ENCODE peak calls at places on chromosomes 11 and 22, in four cellular contexts. One of them, this sample, is unnamed.

GRCh38 chr11:69949327-69949726 is 128.8 kb upstream of the ANO1 start:
- DNase-seq in IMR-90: peak; percentile 95
- DNase-seq in GM23248: peak; percentile 92
- DNase-seq in left ventricle myocardium inferior: peak; percentile 15
- DNase-seq in this sample: peak; percentile 56

GRCh38 chr11:72069787-72070251 is 10.5 kb downstream of the NUMA1 start:
- DNase-seq in GM23248: peak; percentile 97
- DNase-seq in left ventricle myocardium inferior: peak; percentile 79
- DNase-seq in IMR-90: peak; percentile 84
- DNase-seq in this sample: peak; percentile 88

GRCh38 chr11:107916671-107917241 is 11.5 kb upstream of the RAB39A start:
- DNase-seq in left ventricle myocardium inferior: no peak
- DNase-seq in IMR-90: no peak
- DNase-seq in GM23248: peak; percentile 40
- DNase-seq in this sample: peak; percentile 8

GRCh38 chr22:21697021-21697771 is 31.4 kb downstream of the PPIL2 start:
- DNase-seq in left ventricle myocardium inferior: no peak
- DNase-seq in IMR-90: no peak
- DNase-seq in GM23248: no peak
- DNase-seq in this sample: no peak

GRCh38 chr11:78140392-78141077 is 1.1 kb upstream of the ALG8 start:
- DNase-seq in left ventricle myocardium inferior: no peak
- DNase-seq in GM23248: peak; percentile 28
- DNase-seq in IMR-90: no peak
- DNase-seq in this sample: no peak

GRCh38 chr11:74453373-74453975 is 13.9 kb downstream of the KCNE3 start:
- DNase-seq in IMR-90: peak; percentile 63
- DNase-seq in left ventricle myocardium inferior: peak; percentile 57
- DNase-seq in GM23248: peak; percentile 74
- DNase-seq in this sample: peak; percentile 48

GRCh38 chr22:38798496-38798895 is 4.6 kb upstream of the DNAL4 start:
- DNase-seq in IMR-90: no peak
- DNase-seq in GM23248: no peak
- DNase-seq in left ventricle myocardium inferior: no peak
- DNase-seq in this sample: no peak

GRCh38 chr11:27250867-27251266 is 112.1 kb downstream of the CCDC34 start:
- DNase-seq in left ventricle myocardium inferior: no peak
- DNase-seq in IMR-90: no peak
- DNase-seq in GM23248: no peak
- DNase-seq in this sample: no peak

GRCh38 chr22:27207907-27208306 is 550.5 kb downstream of the MIAT start:
- DNase-seq in IMR-90: peak; percentile 39
- DNase-seq in GM23248: peak; percentile 94
- DNase-seq in left ventricle myocardium inferior: no peak
- DNase-seq in this sample: no peak

GRCh38 chr11:35322321-35322979 is 96.9 kb downstream of the SLC1A2 start:
- DNase-seq in GM23248: no peak
- DNase-seq in IMR-90: no peak
- DNase-seq in left ventricle myocardium inferior: no peak
- DNase-seq in this sample: no peak

GRCh38 chr11:65102142-65103095 is 6.4 kb downstream of the VPS51 start:
- DNase-seq in left ventricle myocardium inferior: no peak
- DNase-seq in GM23248: no peak
- DNase-seq in IMR-90: peak; percentile 52
- DNase-seq in this sample: peak; percentile 33

GRCh38 chr22:26893034-26893710 is 235.8 kb downstream of the MIAT start:
- DNase-seq in IMR-90: no peak
- DNase-seq in left ventricle myocardium inferior: no peak
- DNase-seq in GM23248: peak; percentile 45
- DNase-seq in this sample: no peak

GRCh38 chr22:30474683-30475424 is 3.0 kb upstream of the SEC14L3 start:
- DNase-seq in GM23248: no peak
- DNase-seq in left ventricle myocardium inferior: no peak
- DNase-seq in IMR-90: no peak
- DNase-seq in this sample: no peak

GRCh38 chr22:45975266-45976161 is 1.4 kb downstream of the WNT7B start:
- DNase-seq in IMR-90: no peak
- DNase-seq in GM23248: no peak
- DNase-seq in left ventricle myocardium inferior: no peak
- DNase-seq in this sample: no peak

GRCh38 chr22:25068701-25069100 is 116.2 kb downstream of the KIAA1671 start:
- DNase-seq in GM23248: no peak
- DNase-seq in left ventricle myocardium inferior: no peak
- DNase-seq in IMR-90: no peak
- DNase-seq in this sample: no peak

GRCh38 chr11:77287136-77287535 is 14.3 kb downstream of the GDPD4 start:
- DNase-seq in IMR-90: peak; percentile 26
- DNase-seq in GM23248: peak; percentile 30
- DNase-seq in left ventricle myocardium inferior: no peak
- DNase-seq in this sample: no peak

GRCh38 chr11:72683782-72684200 is 9.6 kb upstream of the PDE2A start:
- DNase-seq in IMR-90: peak; percentile 19
- DNase-seq in GM23248: peak; percentile 51
- DNase-seq in left ventricle myocardium inferior: peak; percentile 62
- DNase-seq in this sample: no peak

GRCh38 chr22:24867327-24868022 is 61.5 kb downstream of the SGSM1 start:
- DNase-seq in GM23248: no peak
- DNase-seq in IMR-90: no peak
- DNase-seq in left ventricle myocardium inferior: no peak
- DNase-seq in this sample: no peak

GRCh38 chr11:99419991-99420390 is 399.2 kb downstream of the CNTN5 start:
- DNase-seq in IMR-90: no peak
- DNase-seq in left ventricle myocardium inferior: no peak
- DNase-seq in GM23248: no peak
- DNase-seq in this sample: peak; percentile 24

GRCh38 chr11:14539867-14540475 is 19.8 kb upstream of the PSMA1 start:
- DNase-seq in IMR-90: no peak
- DNase-seq in GM23248: no peak
- DNase-seq in left ventricle myocardium inferior: no peak
- DNase-seq in this sample: peak; percentile 32

GRCh38 chr11:42770444-42771065 is 541.2 kb upstream of the API5 start:
- DNase-seq in IMR-90: no peak
- DNase-seq in GM23248: peak; percentile 43
- DNase-seq in left ventricle myocardium inferior: no peak
- DNase-seq in this sample: peak; percentile 3

GRCh38 chr11:72821221-72821919 is 7.2 kb downstream of the ATG16L2 start:
- DNase-seq in GM23248: no peak
- DNase-seq in IMR-90: no peak
- DNase-seq in left ventricle myocardium inferior: no peak
- DNase-seq in this sample: no peak

GRCh38 chr11:1372660-1373059 is 17.1 kb upstream of the BRSK2 start:
- DNase-seq in IMR-90: no peak
- DNase-seq in GM23248: no peak
- DNase-seq in left ventricle myocardium inferior: no peak
- DNase-seq in this sample: no peak

GRCh38 chr22:41022470-41023298 is 69.7 kb upstream of the EP300 start:
- DNase-seq in left ventricle myocardium inferior: peak; percentile 93
- DNase-seq in IMR-90: peak; percentile 76
- DNase-seq in GM23248: peak; percentile 93
- DNase-seq in this sample: peak; percentile 75

GRCh38 chr11:14443642-14444041 is 56.0 kb downstream of the COPB1 start:
- DNase-seq in IMR-90: peak; percentile 57
- DNase-seq in left ventricle myocardium inferior: no peak
- DNase-seq in GM23248: peak; percentile 57
- DNase-seq in this sample: peak; percentile 49

GRCh38 chr22:46515208-46516111 is 22.0 kb downstream of the CELSR1 start:
- DNase-seq in left ventricle myocardium inferior: no peak
- DNase-seq in GM23248: peak; percentile 55
- DNase-seq in IMR-90: peak; percentile 45
- DNase-seq in this sample: no peak

GRCh38 chr22:30327864-30328345 is 1.2 kb upstream of the TBC1D10A start:
- DNase-seq in left ventricle myocardium inferior: no peak
- DNase-seq in GM23248: peak; percentile 25
- DNase-seq in IMR-90: no peak
- DNase-seq in this sample: no peak

GRCh38 chr11:32893947-32894827 is 1.6 kb downstream of the QSER1 start:
- DNase-seq in left ventricle myocardium inferior: no peak
- DNase-seq in IMR-90: peak; percentile 82
- DNase-seq in GM23248: peak; percentile 89
- DNase-seq in this sample: peak; percentile 93

GRCh38 chr11:77170107-77170506 is 42.1 kb downstream of the MYO7A start:
- DNase-seq in left ventricle myocardium inferior: no peak
- DNase-seq in IMR-90: no peak
- DNase-seq in GM23248: no peak
- DNase-seq in this sample: no peak

GRCh38 chr11:3020011-3020410 is 27.9 kb upstream of the NAP1L4 start:
- DNase-seq in IMR-90: no peak
- DNase-seq in GM23248: no peak
- DNase-seq in left ventricle myocardium inferior: no peak
- DNase-seq in this sample: no peak

GRCh38 chr11:111344032-111344431 is 35.0 kb downstream of the POU2AF1 start:
- DNase-seq in left ventricle myocardium inferior: peak; percentile 56
- DNase-seq in GM23248: peak; percentile 85
- DNase-seq in IMR-90: peak; percentile 79
- DNase-seq in this sample: peak; percentile 70

GRCh38 chr11:119290894-119291497 is 25.9 kb downstream of the MCAM start:
- DNase-seq in GM23248: peak; percentile 27
- DNase-seq in left ventricle myocardium inferior: no peak
- DNase-seq in IMR-90: no peak
- DNase-seq in this sample: no peak

GRCh38 chr11:24478718-24479117 is 18.1 kb upstream of the LUZP2 start:
- DNase-seq in GM23248: no peak
- DNase-seq in left ventricle myocardium inferior: no peak
- DNase-seq in IMR-90: peak; percentile 8
- DNase-seq in this sample: no peak

GRCh38 chr11:87284306-87284705 is 246.6 kb downstream of the TMEM135 start:
- DNase-seq in left ventricle myocardium inferior: no peak
- DNase-seq in IMR-90: no peak
- DNase-seq in GM23248: no peak
- DNase-seq in this sample: no peak

GRCh38 chr11:3836903-3837302 is 3.9 kb downstream of the RHOG start:
- DNase-seq in GM23248: no peak
- DNase-seq in left ventricle myocardium inferior: peak; percentile 60
- DNase-seq in IMR-90: no peak
- DNase-seq in this sample: no peak

GRCh38 chr11:11608783-11609232 is 13.0 kb downstream of the GALNT18 start:
- DNase-seq in IMR-90: peak; percentile 71
- DNase-seq in GM23248: peak; percentile 63
- DNase-seq in left ventricle myocardium inferior: no peak
- DNase-seq in this sample: peak; percentile 37

DNA sequence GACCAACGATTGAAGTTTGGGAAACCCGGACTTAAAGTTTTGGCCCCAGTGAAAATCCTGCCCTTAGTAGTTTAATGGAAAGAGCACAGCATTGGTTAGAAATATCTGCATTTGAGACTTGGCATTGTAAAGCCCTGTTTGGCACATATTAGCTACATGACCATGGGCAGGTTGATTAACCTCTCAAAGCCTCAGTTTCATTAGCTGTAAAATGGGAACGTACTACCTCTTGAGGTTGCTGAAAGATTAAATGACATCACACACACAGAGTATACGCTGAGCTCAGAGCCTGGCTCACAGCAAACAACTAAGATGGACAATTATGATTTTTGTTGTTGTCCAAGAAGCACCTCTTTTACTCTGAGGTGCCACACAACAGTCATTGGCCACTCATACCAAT is 153.0 kb upstream of the TIMP3 start:
- DNase-seq in left ventricle myocardium inferior: no peak
- DNase-seq in GM23248: no peak
- DNase-seq in IMR-90: no peak
- DNase-seq in this sample: no peak
- H3K36me3 ChIP-seq in left ventricle myocardium inferior: no peaks in the 10 kb centered on the region
- H3K36me3 ChIP-seq in GM23248: no peaks in the 10 kb centered on the region
- H3K36me3 ChIP-seq in IMR-90: no peaks in the 10 kb centered on the region
- H3K36me3 ChIP-seq in this sample: no peaks in the 10 kb centered on the region

GRCh38 chr11:104225047-104225446 is 61.1 kb upstream of the PDGFD start:
- DNase-seq in IMR-90: no peak
- DNase-seq in left ventricle myocardium inferior: no peak
- DNase-seq in GM23248: no peak
- DNase-seq in this sample: no peak
- H3K36me3 ChIP-seq in IMR-90: no peaks in the 10 kb centered on the region
- H3K36me3 ChIP-seq in left ventricle myocardium inferior: no peaks in the 10 kb centered on the region
- H3K36me3 ChIP-seq in GM23248: no peaks in the 10 kb centered on the region
- H3K36me3 ChIP-seq in this sample: no peaks in the 10 kb centered on the region

DNA sequence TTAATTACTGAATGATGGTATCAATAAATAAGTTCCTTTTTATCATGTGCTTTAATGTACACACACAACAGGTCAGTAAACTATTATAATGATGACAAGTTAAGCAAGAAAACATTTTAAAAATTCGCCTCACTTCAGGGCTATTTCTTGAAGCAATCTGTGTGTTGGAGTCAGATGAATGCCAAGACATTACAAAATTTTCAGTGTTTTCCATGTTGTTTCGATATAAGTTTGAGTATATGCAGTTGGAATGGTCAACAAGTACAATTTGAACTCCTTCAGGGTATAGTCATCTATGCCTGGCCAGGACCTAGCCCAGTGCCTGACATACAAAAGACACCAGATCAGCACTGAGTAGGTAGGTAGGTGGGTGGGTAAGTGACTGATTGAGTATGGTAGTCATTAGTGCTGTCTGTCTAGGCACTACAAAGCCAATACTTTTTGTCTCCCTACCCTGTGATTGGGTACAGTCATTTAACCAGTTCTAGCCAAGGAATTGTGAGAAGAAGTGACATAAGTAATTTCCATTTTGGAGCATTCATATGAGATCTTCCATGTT is 7.5 kb downstream of the PRCP start:
- DNase-seq in left ventricle myocardium inferior: no peak
- DNase-seq in IMR-90: no peak
- DNase-seq in GM23248: no peak
- DNase-seq in this sample: no peak
- H3K36me3 ChIP-seq in left ventricle myocardium inferior: no peaks in the 10 kb centered on the region
- H3K36me3 ChIP-seq in IMR-90: no peaks in the 10 kb centered on the region
- H3K36me3 ChIP-seq in GM23248: no peaks in the 10 kb centered on the region
- H3K36me3 ChIP-seq in this sample: no peaks in the 10 kb centered on the region

DNA sequence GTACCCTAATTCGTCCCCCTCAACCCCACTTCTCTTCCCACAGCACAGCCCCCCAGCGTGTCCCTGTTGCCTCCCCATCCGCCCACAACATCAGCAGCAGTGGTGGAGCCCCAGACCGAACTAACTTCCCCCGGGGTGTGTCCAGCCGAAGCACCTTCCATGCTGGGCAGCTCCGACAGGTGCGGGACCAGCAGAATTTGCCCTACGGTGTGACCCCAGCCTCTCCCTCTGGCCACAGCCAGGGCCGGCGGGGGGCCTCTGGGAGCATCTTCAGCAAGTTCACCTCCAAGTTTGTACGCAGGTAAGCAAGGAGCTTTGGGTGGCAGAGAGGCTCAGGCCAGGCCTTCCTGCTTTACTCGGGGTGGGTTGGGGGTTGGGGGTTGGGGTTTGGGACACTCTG is 12.2 kb downstream of the RCOR2 start:
- DNase-seq in IMR-90: no peak
- DNase-seq in GM23248: no peak
- DNase-seq in left ventricle myocardium inferior: no peak
- DNase-seq in this sample: no peak
- H3K36me3 ChIP-seq in IMR-90: peaks cover 77% of the 10 kb centered on the region
- H3K36me3 ChIP-seq in GM23248: peaks cover 7% of the 10 kb centered on the region
- H3K36me3 ChIP-seq in left ventricle myocardium inferior: peaks cover 92% of the 10 kb centered on the region
- H3K36me3 ChIP-seq in this sample: peaks cover 35% of the 10 kb centered on the region

GRCh38 chr22:50436134-50436830 is 38.6 kb downstream of the SBF1 start:
- DNase-seq in GM23248: no peak
- DNase-seq in IMR-90: no peak
- DNase-seq in left ventricle myocardium inferior: no peak
- DNase-seq in this sample: no peak
- H3K36me3 ChIP-seq in GM23248: no peaks in the 10 kb centered on the region
- H3K36me3 ChIP-seq in IMR-90: peaks cover 78% of the 10 kb centered on the region
- H3K36me3 ChIP-seq in left ventricle myocardium inferior: peaks cover 82% of the 10 kb centered on the region
- H3K36me3 ChIP-seq in this sample: peaks cover 37% of the 10 kb centered on the region